ENCODE peak calls at places on chromosomes 2 and 18, in ten cellular contexts. V is astrocyte, K is brain microvascular endothelial cell, D is A549, P is WERI-Rb-1, N is AG10803, I is keratinocyte, X is heart right ventricle, B is kidney epithelial cell, Q is fibroblast of pulmonary artery. T is an unnamed sample.

GRCh38 chr2:48567671-48568070 is 37.7 kb downstream of the STON1 start:
- DNase-seq in I (no peak), K (peak; percentile 11), N (peak; percentile 21), D (no peak), X (no peak), Q (peak; percentile 81), B (no peak), V (peak; percentile 53), P (no peak), T (peak; percentile 32)

GRCh38 chr2:230723363-230723762 is 10.7 kb downstream of the CAB39 start:
- DNase-seq in Q (peak; percentile 45), N (no peak), B (no peak), X (no peak), P (no peak), I (no peak), D (no peak), V (no peak), K (no peak), T (no peak)

GRCh38 chr2:12326449-12327190 is 390.1 kb upstream of the TRIB2 start:
- DNase-seq in P (peak; percentile 21), N (no peak), Q (no peak), V (no peak), D (no peak), K (no peak), I (no peak), B (no peak), X (no peak), T (no peak)

GRCh38 chr2:45909677-45910191 is 258.3 kb downstream of the PRKCE start:
- DNase-seq in K (no peak), Q (no peak), I (peak; percentile 84), D (no peak), X (no peak), N (no peak), V (no peak), B (peak; percentile 34), P (no peak), T (no peak)

GRCh38 chr2:230582851-230583283 is 129.8 kb upstream of the CAB39 start:
- DNase-seq in B (peak; percentile 1), Q (peak; percentile 60), D (no peak), K (peak; percentile 64), X (no peak), I (peak; percentile 13), N (peak; percentile 21), P (no peak), V (peak; percentile 61), T (no peak)

GRCh38 chr18:59011786-59012185 is 127.9 kb upstream of the SEC11C start:
- DNase-seq in P (no peak), X (no peak), V (no peak), N (no peak), Q (no peak), I (no peak), D (no peak), B (no peak), K (no peak), T (no peak)

GRCh38 chr2:86787701-86788100 is 3.0 kb downstream of the CD8A start:
- DNase-seq in X (peak; percentile 89), K (no peak), V (no peak), P (no peak), D (no peak), Q (peak; percentile 29), N (no peak), B (no peak), I (no peak), T (peak; percentile 71)

GRCh38 chr2:96509114-96509846 is 4.1 kb upstream of the NEURL3 start:
- DNase-seq in D (peak; percentile 67), V (peak; percentile 61), I (no peak), N (peak; percentile 82), Q (peak; percentile 90), B (peak; percentile 32), P (peak; percentile 89), X (peak; percentile 88), K (peak; percentile 76), T (peak; percentile 86)

GRCh38 chr18:43830905-43831304 is 553.6 kb upstream of the SYT4 start:
- DNase-seq in D (no peak), N (peak; percentile 13), X (no peak), P (no peak), K (no peak), B (no peak), Q (no peak), I (no peak), V (no peak), T (no peak)

GRCh38 chr2:238160206-238161129 is 1.7 kb downstream of the ERFE start:
- DNase-seq in X (peak; percentile 9), Q (peak; percentile 68), N (no peak), K (no peak), I (no peak), P (peak; percentile 82), V (no peak), B (no peak), D (no peak), T (no peak)

DNA sequence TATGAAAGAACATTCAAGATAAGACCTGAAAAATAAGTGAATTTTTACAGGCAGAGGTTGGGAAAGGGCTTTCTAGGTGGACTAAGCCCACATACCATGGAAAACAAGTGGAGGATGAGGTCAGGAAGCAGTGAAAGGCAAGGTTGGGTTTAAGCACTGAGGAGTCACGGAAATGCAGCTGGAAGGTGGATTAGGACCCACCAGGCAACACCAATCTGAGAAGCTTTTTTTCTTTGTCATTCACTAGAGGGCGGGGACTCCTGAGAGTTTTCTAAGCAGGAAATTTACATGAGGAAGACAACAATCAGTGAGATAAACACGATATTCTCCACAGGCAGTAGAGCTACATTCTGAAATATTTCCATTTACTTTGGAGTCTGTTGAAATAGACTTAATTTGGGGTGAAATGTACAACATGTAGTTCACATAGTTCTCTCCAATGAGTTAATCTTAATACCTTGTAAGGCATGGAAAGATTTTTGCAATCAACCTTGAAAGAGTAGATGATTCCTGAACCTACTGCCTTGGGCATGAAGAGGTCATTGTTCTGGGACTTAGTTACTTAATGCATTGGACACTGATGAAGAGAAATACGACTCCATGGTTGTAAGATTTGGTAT is 40.7 kb downstream of the VIT start:
- DNase-seq in X (no peak), N (no peak), I (no peak), B (no peak), V (no peak), P (no peak), Q (no peak), D (no peak), K (no peak), T (no peak)
- H3K4me3 ChIP-seq in X (no peak overlapping the region), N (no peak overlapping the region), I (no peak overlapping the region), B (no peak overlapping the region), V (no peak overlapping the region), P (no peak overlapping the region), Q (no peak overlapping the region), D (no peak overlapping the region), K (no peak overlapping the region), T (no peak overlapping the region)

GRCh38 chr18:76981388-76981968 is 151.1 kb downstream of the MBP start:
- DNase-seq in D (no peak), P (no peak), I (no peak), V (no peak), B (no peak), Q (no peak), N (no peak), X (no peak), K (no peak), T (no peak)
- TF ChIP-seq CTCF in D (no peak), P (no peak), I (no peak), V (no peak), B (no peak), Q (no peak), N (no peak), X (no peak), K (no peak), T (no peak)

DNA sequence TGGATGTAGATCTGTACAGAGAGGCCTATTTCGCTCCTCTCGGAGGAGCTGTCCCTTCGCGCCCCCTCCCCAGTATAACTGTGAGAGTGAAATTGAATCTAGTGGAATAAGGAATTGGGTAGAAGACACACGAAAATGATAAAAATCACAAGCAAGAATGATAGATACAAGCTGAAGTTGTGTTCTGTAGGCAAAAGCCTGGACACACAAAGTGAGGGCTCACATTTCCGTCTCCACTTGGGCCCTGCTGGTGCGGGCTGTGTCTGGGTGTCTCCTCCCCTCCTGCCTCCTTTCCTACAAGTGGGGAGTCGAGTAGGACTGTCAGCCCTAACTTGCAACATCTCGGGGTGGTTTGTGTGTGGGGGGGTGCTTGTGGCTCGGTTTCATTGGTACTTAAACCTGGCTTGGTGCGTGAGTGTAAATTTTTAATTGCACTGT is 457 bp upstream of the SP9 start:
- DNase-seq in V (no peak), K (no peak), B (no peak), P (no peak), I (no peak), N (peak; percentile 36), Q (no peak), D (no peak), X (no peak), T (no peak)
- H3K4me3 ChIP-seq in V (no peak overlapping the region), K (no peak overlapping the region), B (no peak overlapping the region), P (no peak overlapping the region), I (no peak overlapping the region), N (peak overlapping the region; percentile 27), Q (no peak overlapping the region), D (peak overlapping the region; percentile 64), X (no peak overlapping the region), T (no peak overlapping the region)

GRCh38 chr2:240567872-240568677 is at the start of gene RNPEPL1:
- DNase-seq in X (peak; percentile 21), V (no peak), D (no peak), I (no peak), K (no peak), P (peak; percentile 34), N (no peak), B (no peak), Q (no peak), T (no peak)
- TF ChIP-seq CTCF in X (peak; percentile 18), V (no peak), D (peak; percentile 42), I (no peak), K (no peak), P (no peak), N (peak; percentile 8), B (no peak), Q (no peak), T (peak; percentile 0)

DNA sequence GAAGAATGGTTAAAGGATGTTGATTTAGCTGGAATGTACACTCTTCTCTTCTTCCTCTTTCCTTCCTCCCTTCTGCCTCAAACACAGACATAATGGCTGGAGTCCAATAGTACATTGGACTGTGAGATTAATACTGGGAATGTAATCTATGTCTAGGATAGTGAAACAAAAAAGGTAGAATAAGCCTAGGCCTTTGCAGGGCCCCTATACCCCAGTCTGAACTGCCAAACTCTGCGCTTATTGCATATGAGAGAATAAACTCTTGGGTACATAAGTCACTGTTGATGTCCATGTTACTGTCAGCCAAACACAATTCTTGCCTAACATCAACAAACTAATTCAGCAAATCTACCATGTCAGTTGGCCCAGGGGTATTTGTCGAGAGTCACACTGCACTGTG is 29.7 kb upstream of the CCDC150 start:
- DNase-seq in K (no peak), N (no peak), Q (no peak), B (no peak), P (no peak), X (no peak), V (no peak), D (no peak), I (no peak), T (no peak)
- H3K4me3 ChIP-seq in K (no peak overlapping the region), N (no peak overlapping the region), Q (no peak overlapping the region), B (no peak overlapping the region), P (no peak overlapping the region), X (no peak overlapping the region), V (no peak overlapping the region), D (no peak overlapping the region), I (no peak overlapping the region), T (no peak overlapping the region)